ENCODE peak calls at places on chromosome 12, in six cellular contexts. J is colonic mucosa, L is GM23248, E is mammary epithelial cell, P is A549, G is Peyer's patch. T is an unnamed sample. For H3K9me3, the result is how much of the 10 kb centered on the place peaks cover.

GRCh38 chr12:68785358-68785757 is 22.6 kb upstream of the MDM2 start:
- DNase-seq in J (no peak), L (peak), E (peak), P (no peak), G (no peak), T (no peak)

GRCh38 chr12:26830358-26830757 is 2.6 kb downstream of the ITPR2 start:
- DNase-seq in J (no peak), L (no peak), E (no peak), P (no peak), G (no peak), T (no peak)

GRCh38 chr12:51381226-51382079 is 9.8 kb downstream of the GALNT6 start:
- DNase-seq in J (no peak), L (peak), E (no peak), P (no peak), G (no peak), T (no peak)

GRCh38 chr12:25058619-25059018 is 109.7 kb upstream of the BCAT1 start:
- DNase-seq in J (no peak), L (no peak), E (no peak), P (no peak), G (no peak), T (no peak)

GRCh38 chr12:27970391-27970980 is 2.0 kb downstream of the PTHLH start:
- DNase-seq in J (no peak), L (peak), E (peak), P (peak), G (peak), T (peak)

GRCh38 chr12:89370411-89370810 is 18.1 kb upstream of the DUSP6 start:
- DNase-seq in J (peak), L (peak), E (no peak), P (no peak), G (no peak), T (no peak)

GRCh38 chr12:57844725-57845477 is 1.6 kb downstream of the CTDSP2 start:
- DNase-seq in J (peak), L (peak), E (peak), P (peak), G (peak), T (peak)

GRCh38 chr12:6758511-6758910 is 5.6 kb upstream of the MLF2 start:
- DNase-seq in J (no peak), L (no peak), E (no peak), P (no peak), G (no peak), T (no peak)

GRCh38 chr12:71846322-71846940 is 6.9 kb downstream of the TBC1D15 start:
- DNase-seq in J (no peak), L (peak), E (peak), P (peak), G (no peak), T (peak)

GRCh38 chr12:13538136-13538535 is 341.6 kb downstream of the EMP1 start:
- DNase-seq in J (peak), L (no peak), E (no peak), P (no peak), G (no peak), T (no peak)

GRCh38 chr12:49208661-49209060 is 19.8 kb upstream of the TUBA1A start:
- DNase-seq in J (no peak), L (no peak), E (no peak), P (no peak), G (no peak), T (no peak)

GRCh38 chr12:65619018-65619417 is 205.3 kb upstream of the HMGA2 start:
- DNase-seq in J (no peak), L (no peak), E (no peak), P (no peak), G (no peak), T (no peak)

GRCh38 chr12:109115758-109116610 is at the start of gene ACACB:
- DNase-seq in J (peak), L (no peak), E (no peak), P (no peak), G (peak), T (peak)

GRCh38 chr12:106080786-106081185 is 58.0 kb downstream of the NUAK1 start:
- DNase-seq in J (no peak), L (peak), E (no peak), P (no peak), G (no peak), T (no peak)

GRCh38 chr12:64835926-64836325 is 11.5 kb downstream of the TBC1D30 start:
- DNase-seq in J (peak), L (no peak), E (no peak), P (no peak), G (peak), T (no peak)

GRCh38 chr12:176321-177181 is 37.4 kb downstream of the SLC6A12 start:
- DNase-seq in J (peak), L (peak), E (peak), P (peak), G (peak), T (peak)

GRCh38 chr12:103334447-103334846 is 161.3 kb downstream of the C12orf42 start:
- DNase-seq in J (no peak), L (no peak), E (no peak), P (no peak), G (no peak), T (no peak)

GRCh38 chr12:74408601-74409166 is 129.0 kb upstream of the ATXN7L3B start:
- DNase-seq in J (no peak), L (no peak), E (no peak), P (no peak), G (no peak), T (no peak)

GRCh38 chr12:43805857-43806736 is at the start of gene TWF1:
- DNase-seq in J (peak), L (peak), E (peak), P (peak), G (peak), T (peak)

GRCh38 chr12:129635003-129635685 is 268.7 kb downstream of the TMEM132D start:
- DNase-seq in J (no peak), L (no peak), E (no peak), P (no peak), G (no peak), T (no peak)

GRCh38 chr12:120742207-120742536 is 16.5 kb downstream of the ACADS start:
- DNase-seq in J (no peak), L (no peak), E (no peak), P (no peak), G (no peak), T (no peak)

GRCh38 chr12:24909667-24910066 is 39.2 kb downstream of the BCAT1 start:
- DNase-seq in J (peak), L (peak), E (peak), P (peak), G (peak), T (no peak)

GRCh38 chr12:122035292-122035691 is 13.6 kb downstream of the BCL7A start:
- DNase-seq in J (no peak), L (no peak), E (peak), P (no peak), G (no peak), T (no peak)

GRCh38 chr12:108019862-108020261 is 109.2 kb upstream of the WSCD2 start:
- DNase-seq in J (no peak), L (no peak), E (no peak), P (no peak), G (no peak), T (no peak)

GRCh38 chr12:116459921-116460666 is 99.1 kb upstream of the MAP1LC3B2 start:
- DNase-seq in J (peak), L (peak), E (peak), P (no peak), G (no peak), T (no peak)

GRCh38 chr12:117165342-117165741 is 24.9 kb downstream of the FBXO21 start:
- DNase-seq in J (no peak), L (no peak), E (no peak), P (no peak), G (no peak), T (no peak)

GRCh38 chr12:77062846-77063461 is 2.4 kb downstream of the E2F7 start:
- DNase-seq in J (no peak), L (no peak), E (no peak), P (no peak), G (peak), T (no peak)

GRCh38 chr12:68317047-68317667 is 15.0 kb downstream of the MDM1 start:
- DNase-seq in J (peak), L (peak), E (no peak), P (peak), G (peak), T (peak)

GRCh38 chr12:117439531-117440001 is 78.1 kb upstream of the NOS1 start:
- DNase-seq in J (no peak), L (no peak), E (no peak), P (no peak), G (no peak), T (peak)

GRCh38 chr12:123707466-123707865 is 4.7 kb upstream of the ATP6V0A2 start:
- DNase-seq in J (no peak), L (no peak), E (no peak), P (no peak), G (no peak), T (no peak)

GRCh38 chr12:46461907-46462605 is 89.5 kb upstream of the SLC38A2 start:
- DNase-seq in J (no peak), L (no peak), E (peak), P (no peak), G (no peak), T (no peak)

GRCh38 chr12:91877022-91877421 is 268.6 kb downstream of the BTG1 start:
- DNase-seq in J (peak), L (peak), E (no peak), P (no peak), G (peak), T (no peak)

GRCh38 chr12:16473610-16474326 is 126.3 kb downstream of the MGST1 start:
- DNase-seq in J (no peak), L (peak), E (no peak), P (no peak), G (no peak), T (no peak)

GRCh38 chr12:53217930-53218307 is 10.9 kb upstream of the ITGB7 start:
- DNase-seq in J (peak), L (peak), E (peak), P (peak), G (no peak), T (no peak)

GRCh38 chr12:46342562-46343033 is 30.0 kb downstream of the SLC38A2 start:
- DNase-seq in J (peak), L (peak), E (peak), P (peak), G (peak), T (no peak)

GRCh38 chr12:66190519-66191406 is 1.7 kb downstream of the IRAK3 start:
- DNase-seq in J (no peak), L (peak), E (peak), P (no peak), G (no peak), T (no peak)

GRCh38 chr12:100413006-100413405 is 56.1 kb downstream of the SLC17A8 start:
- DNase-seq in J (no peak), L (no peak), E (no peak), P (no peak), G (peak), T (no peak)

GRCh38 chr12:34604631-34605509 is 582.6 kb downstream of the ALG10 start:
- DNase-seq in J (no peak), L (no peak), E (no peak), P (no peak), G (no peak), T (peak)
- H3K9me3 ChIP-seq in J (under half), L (under half), E (under half), P (under half), G (under half), T (under half)

DNA sequence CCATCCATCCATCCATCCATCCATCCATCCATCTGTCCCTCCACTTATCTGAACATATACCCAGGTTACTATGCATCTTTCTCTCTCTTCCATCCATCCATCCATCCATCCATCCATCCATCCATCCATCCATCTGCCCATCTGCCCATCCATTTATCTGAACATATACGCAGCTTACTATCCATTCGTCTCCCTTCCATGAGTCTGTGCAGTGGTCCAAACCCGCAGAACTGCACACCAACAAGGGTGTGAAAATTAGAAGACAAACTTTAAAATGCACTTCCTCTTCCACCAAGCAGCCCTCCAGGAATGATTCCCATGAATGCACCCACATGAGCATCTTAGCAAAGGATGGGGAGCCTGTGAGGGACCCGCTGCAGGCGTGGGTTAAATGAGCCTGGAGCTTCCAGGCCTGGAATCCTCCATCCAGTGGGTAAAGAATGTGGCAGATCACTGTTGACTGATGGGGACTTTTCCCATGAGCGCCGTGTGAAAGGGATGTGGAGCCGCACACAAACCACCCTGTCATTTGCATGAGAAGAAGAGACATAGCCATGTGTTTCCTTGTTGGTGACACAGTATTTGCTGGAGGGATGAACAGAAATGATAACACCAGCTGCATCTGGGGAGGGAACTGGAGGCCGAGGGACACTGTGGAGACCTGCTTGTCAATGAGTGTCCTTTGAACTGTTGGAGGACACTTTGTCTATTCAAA is 376.6 kb downstream of the ADGRD1 start:
- DNase-seq in J (no peak), L (no peak), E (no peak), P (no peak), G (no peak), T (no peak)
- H3K9me3 ChIP-seq in J (under half), L (under half), E (under half), P (under half), G (under half), T (under half)

GRCh38 chr12:94322346-94322745 is 137.3 kb downstream of the CEP83 start:
- DNase-seq in J (no peak), L (no peak), E (no peak), P (no peak), G (no peak), T (no peak)
- H3K9me3 ChIP-seq in J (under half), L (under half), E (under half), P (under half), G (under half), T (under half)

DNA sequence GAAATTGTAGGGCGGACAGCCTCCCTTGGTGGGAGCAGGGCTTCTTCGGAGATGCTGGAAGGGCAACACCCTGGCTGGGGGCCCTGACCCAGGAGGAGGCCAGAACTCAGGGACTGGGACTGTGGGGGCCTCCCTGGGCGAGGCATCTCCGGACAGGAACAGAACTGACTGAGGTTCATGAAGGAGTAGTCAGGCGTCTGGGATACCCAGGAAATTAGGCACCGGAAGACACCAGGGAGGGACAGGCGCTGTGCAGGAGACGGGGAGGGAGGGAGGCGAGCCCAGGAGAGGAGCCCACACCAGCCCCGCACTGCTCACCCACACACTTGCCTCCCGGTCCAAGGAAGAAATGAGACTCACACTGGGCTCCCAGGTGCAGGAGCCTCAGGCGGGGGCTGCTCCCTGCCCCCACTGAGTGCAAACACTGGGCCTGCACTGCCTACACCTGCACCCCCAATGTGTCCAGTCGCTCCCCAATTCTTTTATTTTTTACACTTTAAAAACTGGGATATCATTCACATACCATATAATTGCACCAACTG is 262.6 kb upstream of the SFSWAP start:
- DNase-seq in J (no peak), L (no peak), E (no peak), P (no peak), G (no peak), T (no peak)
- H3K9me3 ChIP-seq in J (under half), L (under half), E (under half), P (under half), G (under half), T (under half)

GRCh38 chr12:133038310-133038709 is 1.0 kb downstream of the ZNF84 start:
- DNase-seq in J (no peak), L (peak), E (no peak), P (no peak), G (no peak), T (no peak)
- H3K9me3 ChIP-seq in J (under half), L (under half), E (under half), P (half or more), G (under half), T (half or more)

GRCh38 chr12:12198124-12198523 is 68.7 kb downstream of the LRP6 start:
- DNase-seq in J (no peak), L (no peak), E (no peak), P (no peak), G (no peak), T (no peak)
- H3K9me3 ChIP-seq in J (under half), L (under half), E (under half), P (under half), G (under half), T (under half)